ENCODE peak calls at places on chromosomes 16 and 17, in ten cellular contexts. H, I, E, V, R, M, Z, J, B and C are unnamed samples.

GRCh38 chr16:54055191-54055590 is 231.4 kb downstream of the IRX3 start:
- DNase-seq in E (no peak), M (no peak), Z (no peak), I (no peak), J (no peak), H (no peak), V (no peak), R (no peak), B (no peak), C (no peak)

GRCh38 chr16:72015124-72015523 is 6.6 kb downstream of the DHODH start:
- DNase-seq in M (no peak), E (no peak), H (no peak), I (no peak), J (no peak), Z (no peak), B (peak), V (no peak), R (no peak), C (no peak)

GRCh38 chr17:6648181-6648580 is 3.2 kb downstream of the MED31 start:
- DNase-seq in Z (peak), R (no peak), M (no peak), H (no peak), V (no peak), E (no peak), J (no peak), B (peak), I (no peak), C (no peak)

GRCh38 chr17:81339502-81340296 is 44.6 kb upstream of the SLC38A10 start:
- DNase-seq in J (no peak), V (no peak), H (no peak), B (no peak), R (no peak), I (no peak), Z (no peak), M (no peak), E (peak), C (no peak)

GRCh38 chr17:40486513-40487370 is 14.7 kb downstream of the TNS4 start:
- DNase-seq in B (no peak), I (no peak), R (no peak), E (no peak), H (no peak), M (no peak), V (no peak), Z (no peak), J (peak), C (no peak)

GRCh38 chr16:4718466-4718865 is 15.6 kb downstream of the ANKS3 start:
- DNase-seq in E (no peak), J (no peak), V (no peak), M (no peak), B (peak), Z (no peak), R (no peak), H (no peak), I (no peak), C (no peak)

GRCh38 chr17:81114694-81115093 is 50.6 kb upstream of the PVALEF start:
- DNase-seq in I (no peak), H (no peak), E (no peak), V (no peak), M (no peak), R (no peak), Z (no peak), J (no peak), B (no peak), C (no peak)

GRCh38 chr16:84640145-84640544 is 8.2 kb upstream of the KLHL36 start:
- DNase-seq in J (no peak), V (no peak), R (no peak), M (no peak), B (no peak), E (no peak), I (no peak), H (no peak), Z (no peak), C (no peak)

GRCh38 chr17:7982666-7983065 is 19.7 kb upstream of the GUCY2D start:
- DNase-seq in V (no peak), J (no peak), H (no peak), E (no peak), M (no peak), B (peak), R (no peak), I (no peak), Z (peak), C (no peak)

GRCh38 chr16:22054847-22055590 is 37.3 kb upstream of the VWA3A start:
- DNase-seq in I (no peak), B (no peak), Z (no peak), V (no peak), R (no peak), E (no peak), H (no peak), J (no peak), M (no peak), C (no peak)

GRCh38 chr16:5793556-5793955 is 696.0 kb upstream of the EEF2KMT start:
- DNase-seq in B (no peak), M (no peak), V (no peak), Z (no peak), H (no peak), E (no peak), I (no peak), R (no peak), J (no peak), C (no peak)

GRCh38 chr17:235831-236640 is 54.6 kb upstream of the DOC2B start:
- DNase-seq in R (no peak), B (no peak), H (no peak), J (no peak), V (no peak), M (no peak), E (peak), Z (no peak), I (no peak), C (no peak)

GRCh38 chr17:61398721-61399130 is 917 bp upstream of the TBX2 start:
- DNase-seq in M (no peak), J (no peak), B (no peak), E (no peak), R (no peak), V (no peak), I (no peak), H (no peak), Z (no peak), C (peak)

GRCh38 chr17:56779898-56780777 is 53.6 kb downstream of the C17orf67 start:
- DNase-seq in H (peak), B (peak), I (peak), R (peak), Z (peak), E (peak), M (peak), V (peak), J (peak), C (peak)

GRCh38 chr17:32461853-32462617 is 17.7 kb downstream of the PSMD11 start:
- DNase-seq in J (peak), I (peak), E (no peak), B (peak), H (peak), R (peak), V (peak), Z (peak), M (no peak), C (no peak)

GRCh38 chr16:77869997-77870813 is 81.8 kb downstream of the VAT1L start:
- DNase-seq in H (no peak), E (no peak), J (no peak), Z (no peak), R (no peak), V (no peak), M (no peak), I (no peak), B (no peak), C (no peak)

GRCh38 chr17:10702574-10702973 is 5.2 kb downstream of the ADPRM start:
- DNase-seq in Z (peak), I (no peak), E (no peak), B (peak), M (no peak), R (no peak), V (no peak), J (no peak), H (no peak), C (no peak)

GRCh38 chr17:47806913-47807255 is 14.7 kb downstream of the OSBPL7 start:
- DNase-seq in I (no peak), V (no peak), M (no peak), R (no peak), E (no peak), J (no peak), B (no peak), Z (no peak), H (no peak), C (no peak)

GRCh38 chr17:57984226-57984890 is 3.7 kb downstream of the VEZF1 start:
- DNase-seq in E (no peak), Z (no peak), V (no peak), M (no peak), J (no peak), B (peak), H (no peak), R (no peak), I (no peak), C (no peak)

GRCh38 chr17:3818786-3819185 is 17.8 kb upstream of the ITGAE start:
- DNase-seq in E (no peak), J (no peak), Z (no peak), M (no peak), H (no peak), I (no peak), V (no peak), B (no peak), R (no peak), C (no peak)

GRCh38 chr17:40615295-40615988 is 32.2 kb downstream of the SMARCE1 start:
- DNase-seq in Z (peak), V (no peak), H (no peak), M (peak), E (no peak), I (peak), B (peak), R (peak), J (peak), C (no peak)

GRCh38 chr16:87570938-87571867 is 31.1 kb upstream of the JPH3 start:
- DNase-seq in J (peak), R (no peak), V (no peak), I (no peak), Z (peak), E (peak), M (no peak), B (peak), H (no peak), C (no peak)

GRCh38 chr17:80705988-80706387 is 161.3 kb downstream of the RPTOR start:
- DNase-seq in J (no peak), M (no peak), H (no peak), E (no peak), V (no peak), I (no peak), R (no peak), B (no peak), Z (no peak), C (no peak)

GRCh38 chr16:59654455-59654854 is 920.3 kb upstream of the GOT2 start:
- DNase-seq in Z (no peak), V (no peak), I (no peak), J (no peak), R (no peak), B (no peak), E (no peak), H (no peak), M (no peak), C (no peak)

GRCh38 chr17:73336613-73337400 is 25.0 kb upstream of the CDC42EP4 start:
- DNase-seq in Z (no peak), R (no peak), I (no peak), B (no peak), J (no peak), V (no peak), M (no peak), H (no peak), E (no peak), C (no peak)

GRCh38 chr17:50129303-50129945 is 536 bp downstream of the SAMD14 start:
- DNase-seq in V (no peak), M (no peak), R (no peak), J (peak), B (no peak), I (peak), H (peak), Z (no peak), E (peak), C (no peak)

GRCh38 chr16:49660647-49661046 is 195.3 kb downstream of the ZNF423 start:
- DNase-seq in E (no peak), Z (no peak), H (no peak), R (no peak), V (no peak), J (no peak), I (no peak), B (no peak), M (no peak), C (no peak)

GRCh38 chr16:14334366-14335105 is 263.4 kb downstream of the MRTFB start:
- DNase-seq in E (no peak), I (no peak), J (peak), Z (no peak), H (no peak), R (no peak), V (no peak), M (no peak), B (no peak), C (no peak)

GRCh38 chr16:5496013-5496412 is 398.4 kb upstream of the EEF2KMT start:
- DNase-seq in B (no peak), M (no peak), I (no peak), H (no peak), V (no peak), J (no peak), E (no peak), R (no peak), Z (no peak), C (no peak)

GRCh38 chr17:79211061-79211770 is 136.6 kb downstream of the ENGASE start:
- DNase-seq in V (no peak), E (no peak), B (no peak), M (no peak), H (no peak), R (no peak), I (no peak), Z (no peak), J (no peak), C (no peak)